ENCODE peak calls at places on chromosomes 2 and 18, in eight cellular contexts. F is neural progenitor cell, C is right cardiac atrium, Q is astrocyte, B is PC-3, R is GM23248, G is neuronal stem cell, D is body of pancreas. J is an unnamed sample. For H3K9me3, the result is how much of the 10 kb centered on the place peaks cover.

GRCh38 chr18:79911009-79911870 is 40.2 kb downstream of the SLC66A2 start:
- DNase-seq in R (no peak), G (no peak), D (no peak), C (no peak), Q (no peak), F (peak), B (no peak), J (peak)

GRCh38 chr2:22999951-23000350 is 385.0 kb upstream of the KLHL29 start:
- DNase-seq in Q (no peak), R (peak), C (no peak), F (no peak), B (no peak), G (no peak), D (no peak), J (no peak)

GRCh38 chr18:73551211-73551610 is 596.4 kb downstream of the FBXO15 start:
- DNase-seq in C (no peak), R (no peak), G (no peak), F (no peak), D (no peak), B (no peak), Q (no peak), J (no peak)

GRCh38 chr2:36812196-36812595 is 115.7 kb downstream of the VIT start:
- DNase-seq in B (peak), R (peak), F (peak), C (no peak), Q (no peak), D (no peak), G (no peak), J (no peak)

GRCh38 chr2:230758566-230759480 is 46.2 kb downstream of the CAB39 start:
- DNase-seq in B (no peak), F (no peak), R (peak), D (no peak), Q (peak), C (no peak), G (no peak), J (no peak)

GRCh38 chr2:215637658-215638057 is 201.8 kb upstream of the FN1 start:
- DNase-seq in Q (peak), R (no peak), D (no peak), G (no peak), F (no peak), C (no peak), B (no peak), J (no peak)

GRCh38 chr2:31213063-31213882 is 4.0 kb downstream of the CAPN14 start:
- DNase-seq in R (no peak), D (no peak), F (no peak), Q (peak), G (no peak), C (no peak), B (peak), J (no peak)

GRCh38 chr2:74728842-74729241 is 74.8 kb downstream of the SEMA4F start:
- DNase-seq in Q (no peak), C (no peak), F (no peak), G (no peak), B (no peak), R (no peak), D (no peak), J (no peak)

GRCh38 chr2:33477473-33478468 is 1.3 kb downstream of the RASGRP3 start:
- DNase-seq in Q (no peak), F (peak), B (no peak), C (peak), G (no peak), R (no peak), D (peak), J (peak)

GRCh38 chr2:161423351-161424178 is 7.5 kb downstream of the TBR1 start:
- DNase-seq in B (no peak), C (peak), Q (no peak), D (no peak), F (peak), G (peak), R (peak), J (no peak)

GRCh38 chr2:190551928-190552327 is 17.4 kb upstream of the NEMP2 start:
- DNase-seq in G (no peak), C (no peak), D (no peak), Q (no peak), R (no peak), F (no peak), B (no peak), J (no peak)

GRCh38 chr2:2862386-2862785 is 515.2 kb downstream of the EIPR1 start:
- DNase-seq in D (no peak), F (no peak), C (no peak), B (no peak), R (no peak), Q (no peak), G (no peak), J (no peak)

GRCh38 chr2:27929916-27930486 is 39.5 kb downstream of the BABAM2 start:
- DNase-seq in B (no peak), C (no peak), R (no peak), Q (peak), D (no peak), G (no peak), F (no peak), J (no peak)

GRCh38 chr2:189870396-189871089 is 86.3 kb downstream of the PMS1 start:
- DNase-seq in B (no peak), C (no peak), D (no peak), Q (no peak), R (no peak), G (no peak), F (no peak), J (no peak)

DNA sequence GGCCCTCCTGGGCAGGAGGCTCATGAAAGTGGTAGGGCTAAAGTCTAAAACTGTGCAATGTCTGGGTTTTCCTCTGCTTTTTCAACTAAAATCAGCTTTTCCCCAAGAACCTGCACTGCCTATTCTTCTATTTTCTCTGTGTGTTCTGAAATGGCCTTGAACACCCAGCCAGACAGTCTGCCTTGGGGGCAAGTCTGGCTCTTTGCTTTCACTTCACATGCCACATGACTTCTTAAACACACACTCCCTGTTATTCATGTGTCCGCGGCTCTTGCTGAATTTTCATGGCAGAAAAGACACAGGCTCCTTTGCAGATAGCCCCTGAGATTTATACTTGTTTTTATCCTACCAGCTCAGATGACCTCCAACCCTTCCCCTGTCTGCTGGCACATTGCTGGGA is 10.6 kb upstream of the RPIA start:
- DNase-seq in C (no peak), D (peak), F (no peak), G (no peak), Q (no peak), B (no peak), R (no peak), J (no peak)
- H3K9me3 ChIP-seq in C (under half), D (under half), F (under half), G (under half), Q (under half), B (under half), R (under half), J (under half)

GRCh38 chr2:66443183-66443976 is 8.5 kb downstream of the MEIS1 start:
- DNase-seq in D (peak), Q (no peak), G (no peak), F (peak), B (no peak), C (peak), R (peak), J (no peak)
- H3K4me3 ChIP-seq in D (peak), Q (peak), G (no peak), F (peak), B (no peak), C (peak), R (peak), J (peak)

GRCh38 chr18:4672152-4672551 is 217.0 kb upstream of the DLGAP1 start:
- DNase-seq in R (no peak), D (no peak), B (no peak), G (no peak), F (no peak), Q (no peak), C (no peak), J (no peak)
- H3K9me3 ChIP-seq in R (under half), D (under half), B (half or more), G (under half), F (under half), Q (under half), C (under half), J (under half)

GRCh38 chr2:239803764-239804111 is 221.4 kb downstream of the NDUFA10 start:
- DNase-seq in R (no peak), D (no peak), F (peak), Q (no peak), C (peak), B (no peak), G (no peak), J (peak)
- H3K4me3 ChIP-seq in R (no peak), D (no peak), F (no peak), Q (no peak), C (no peak), B (no peak), G (no peak), J (no peak)

DNA sequence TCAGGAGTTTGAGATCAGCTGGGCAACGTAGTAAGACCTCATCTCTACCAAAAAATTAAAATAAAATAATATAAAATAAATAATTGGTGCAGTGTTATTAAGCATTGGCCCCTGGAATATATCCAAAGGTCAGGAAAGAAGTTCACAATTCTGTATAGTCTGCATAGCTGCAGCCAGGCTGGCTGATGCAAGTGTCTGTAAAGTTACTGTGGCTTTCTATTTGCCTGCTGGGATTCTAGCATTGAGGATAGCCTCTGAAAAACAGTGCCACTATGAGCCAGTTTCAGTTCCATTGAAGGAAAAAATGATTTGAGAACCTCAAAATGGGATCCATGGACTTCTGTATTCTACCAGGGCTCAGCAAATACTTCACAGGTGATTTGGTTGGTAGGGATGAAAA is 208.6 kb downstream of the PARD3B start:
- DNase-seq in G (no peak), Q (no peak), C (no peak), F (no peak), R (peak), B (no peak), D (no peak), J (no peak)
- H3K9me3 ChIP-seq in G (under half), Q (under half), C (under half), F (under half), R (under half), B (under half), D (under half), J (under half)

DNA sequence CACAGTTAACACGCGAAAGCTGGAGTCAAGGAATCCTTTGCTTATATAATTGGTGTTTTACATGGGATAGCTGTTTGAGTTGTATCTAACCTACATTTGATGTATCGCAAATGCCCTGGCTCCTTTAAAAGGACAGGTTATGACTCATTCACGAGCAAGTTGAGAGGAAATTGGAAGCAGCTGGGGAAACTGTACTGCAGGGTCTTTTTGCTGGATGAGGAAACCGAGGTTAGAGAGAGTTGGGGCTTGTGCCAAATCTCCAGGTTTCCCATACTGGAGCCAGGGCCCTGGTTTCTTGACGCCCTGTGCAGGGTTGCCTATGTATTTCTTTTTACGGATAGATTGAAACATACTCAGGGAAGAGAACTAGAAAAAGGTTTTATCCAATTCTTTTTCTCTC is 60.0 kb upstream of the SPTBN1 start:
- DNase-seq in R (peak), G (no peak), B (peak), C (no peak), Q (peak), D (no peak), F (no peak), J (no peak)
- H3K4me3 ChIP-seq in R (no peak), G (no peak), B (no peak), C (no peak), Q (no peak), D (no peak), F (no peak), J (no peak)

GRCh38 chr18:44031063-44031462 is 649.6 kb upstream of the SETBP1 start:
- DNase-seq in R (no peak), G (no peak), Q (no peak), F (no peak), B (no peak), C (no peak), D (no peak), J (no peak)

GRCh38 chr18:44036500-44036899 is 644.2 kb upstream of the SETBP1 start:
- DNase-seq in D (peak), R (peak), F (peak), G (no peak), B (no peak), C (peak), Q (no peak), J (no peak)

GRCh38 chr18:44035554-44035953 is 645.1 kb upstream of the SETBP1 start:
- DNase-seq in D (no peak), B (no peak), R (no peak), F (no peak), G (no peak), C (no peak), Q (no peak), J (no peak)

GRCh38 chr18:44028109-44028508 is 652.6 kb upstream of the SETBP1 start:
- DNase-seq in F (no peak), Q (no peak), R (no peak), C (no peak), G (no peak), B (no peak), D (no peak), J (no peak)

GRCh38 chr18:44033144-44033543 is 647.5 kb upstream of the SETBP1 start:
- DNase-seq in C (no peak), B (no peak), G (peak), F (peak), R (no peak), Q (peak), D (no peak), J (no peak)
- H3K9me3 ChIP-seq in C (under half), B (under half), G (under half), F (under half), R (under half), Q (under half), D (under half), J (under half)

GRCh38 chr2:199316851-199317250 is 140.9 kb downstream of the SATB2 start:
- DNase-seq in D (no peak), Q (no peak), R (no peak), C (no peak), F (no peak), B (no peak), G (no peak), J (no peak)
- H3K4me3 ChIP-seq in D (no peak), Q (no peak), R (no peak), C (no peak), F (no peak), B (no peak), G (no peak), J (no peak)

J was measured in aorta.